ENCODE peak calls at places on chromosomes 13 and 19, in six cellular contexts. P is Peyer's patch, K is ovary, G is astrocyte, A is right atrium auricular region, W is heart left ventricle. Q is an unnamed sample.

GRCh38 chr19:19615086-19615485 is 3.4 kb downstream of the PBX4 start:
- DNase-seq in G (peak), A (no peak), W (no peak), P (no peak), K (no peak), Q (no peak)

GRCh38 chr19:19259741-19260140 is 13.4 kb downstream of the TM6SF2 start:
- DNase-seq in K (no peak), G (peak), P (no peak), W (no peak), A (no peak), Q (no peak)

GRCh38 chr19:662207-662961 is 630 bp downstream of the RNF126 start:
- DNase-seq in G (peak), P (peak), A (no peak), K (no peak), W (peak), Q (no peak)

GRCh38 chr19:18966304-18966703 is 25.3 kb upstream of the HOMER3 start:
- DNase-seq in A (no peak), G (no peak), P (no peak), W (no peak), K (no peak), Q (no peak)

GRCh38 chr13:71624641-71625040 is 242.4 kb downstream of the DACH1 start:
- DNase-seq in A (no peak), G (peak), W (no peak), P (no peak), K (no peak), Q (no peak)

GRCh38 chr13:29106651-29107050 is 286.5 kb downstream of the MTUS2 start:
- DNase-seq in P (no peak), G (no peak), W (no peak), K (no peak), A (no peak), Q (no peak)

GRCh38 chr19:55549500-55550320 is 4.4 kb upstream of the SBK3 start:
- DNase-seq in P (no peak), W (no peak), A (no peak), G (peak), K (no peak), Q (no peak)

GRCh38 chr19:45752639-45753038 is 16.4 kb downstream of the SIX5 start:
- DNase-seq in K (no peak), W (no peak), P (no peak), A (no peak), G (no peak), Q (no peak)

GRCh38 chr13:105814902-105815250 is 720.6 kb downstream of the EFNB2 start:
- DNase-seq in A (no peak), W (no peak), K (no peak), P (no peak), G (no peak), Q (no peak)

GRCh38 chr19:55408320-55408836 is 790 bp upstream of the UBE2S start:
- DNase-seq in W (no peak), P (no peak), K (no peak), A (no peak), G (no peak), Q (no peak)

GRCh38 chr19:47158879-47159509 is 28.4 kb downstream of the SAE1 start:
- DNase-seq in A (no peak), P (no peak), W (no peak), K (no peak), G (peak), Q (no peak)

GRCh38 chr13:63651394-63651793 is 2235.7 kb upstream of the PCDH20 start:
- DNase-seq in A (no peak), G (no peak), P (no peak), K (no peak), W (no peak), Q (no peak)

GRCh38 chr19:7833225-7834156 is 3.5 kb downstream of the EVI5L start:
- DNase-seq in A (peak), K (no peak), W (peak), G (peak), P (peak), Q (peak)

GRCh38 chr19:48635966-48636858 is 967 bp downstream of the DBP start:
- DNase-seq in W (peak), K (peak), A (no peak), P (no peak), G (no peak), Q (no peak)

GRCh38 chr19:50020481-50020880 is 4.7 kb downstream of the VRK3 start:
- DNase-seq in G (peak), W (no peak), A (no peak), P (no peak), K (no peak), Q (no peak)

GRCh38 chr13:50230365-50230978 is 215.2 kb downstream of the KCNRG start:
- DNase-seq in A (no peak), P (no peak), K (no peak), G (peak), W (no peak), Q (no peak)

GRCh38 chr19:15280915-15281683 is 48.9 kb upstream of the EPHX3 start:
- DNase-seq in P (peak), K (peak), A (peak), W (peak), G (peak), Q (peak)

GRCh38 chr19:56348289-56348877 is 33.7 kb upstream of the ZSCAN5A start:
- DNase-seq in K (no peak), G (no peak), W (no peak), P (no peak), A (no peak), Q (no peak)

GRCh38 chr13:99471231-99472202 is 29.8 kb upstream of the TM9SF2 start:
- DNase-seq in K (no peak), G (no peak), A (no peak), P (no peak), W (no peak), Q (no peak)

GRCh38 chr13:33051632-33052031 is 35.4 kb downstream of the KL start:
- DNase-seq in P (no peak), A (no peak), W (no peak), G (no peak), K (no peak), Q (no peak)

GRCh38 chr19:33714149-33714548 is 82.5 kb upstream of the KCTD15 start:
- DNase-seq in W (no peak), A (no peak), G (no peak), K (no peak), P (no peak), Q (no peak)

GRCh38 chr13:85806553-85807175 is 7.4 kb upstream of the SLITRK6 start:
- DNase-seq in G (peak), W (no peak), A (no peak), K (no peak), P (no peak), Q (no peak)

GRCh38 chr19:28213476-28214082 is 999.4 kb downstream of the UQCRFS1 start:
- DNase-seq in P (no peak), K (no peak), W (no peak), A (no peak), G (peak), Q (no peak)

GRCh38 chr13:66171821-66172220 is 1058.3 kb downstream of the PCDH9 start:
- DNase-seq in A (no peak), W (no peak), G (no peak), P (no peak), K (no peak), Q (no peak)

GRCh38 chr13:73290844-73291243 is 232.0 kb downstream of the KLF5 start:
- DNase-seq in P (no peak), A (no peak), K (no peak), G (no peak), W (no peak), Q (no peak)

GRCh38 chr13:21175656-21176194 is 627 bp downstream of the SKA3 start:
- DNase-seq in A (no peak), K (no peak), W (no peak), P (no peak), G (peak), Q (no peak)

GRCh38 chr19:29766100-29766499 is 45.7 kb upstream of the CCNE1 start:
- DNase-seq in A (no peak), P (no peak), K (no peak), W (no peak), G (no peak), Q (no peak)

GRCh38 chr19:33493401-33494275 is 28.0 kb downstream of the PEPD start:
- DNase-seq in K (no peak), P (no peak), A (no peak), G (no peak), W (no peak), Q (no peak)

DNA sequence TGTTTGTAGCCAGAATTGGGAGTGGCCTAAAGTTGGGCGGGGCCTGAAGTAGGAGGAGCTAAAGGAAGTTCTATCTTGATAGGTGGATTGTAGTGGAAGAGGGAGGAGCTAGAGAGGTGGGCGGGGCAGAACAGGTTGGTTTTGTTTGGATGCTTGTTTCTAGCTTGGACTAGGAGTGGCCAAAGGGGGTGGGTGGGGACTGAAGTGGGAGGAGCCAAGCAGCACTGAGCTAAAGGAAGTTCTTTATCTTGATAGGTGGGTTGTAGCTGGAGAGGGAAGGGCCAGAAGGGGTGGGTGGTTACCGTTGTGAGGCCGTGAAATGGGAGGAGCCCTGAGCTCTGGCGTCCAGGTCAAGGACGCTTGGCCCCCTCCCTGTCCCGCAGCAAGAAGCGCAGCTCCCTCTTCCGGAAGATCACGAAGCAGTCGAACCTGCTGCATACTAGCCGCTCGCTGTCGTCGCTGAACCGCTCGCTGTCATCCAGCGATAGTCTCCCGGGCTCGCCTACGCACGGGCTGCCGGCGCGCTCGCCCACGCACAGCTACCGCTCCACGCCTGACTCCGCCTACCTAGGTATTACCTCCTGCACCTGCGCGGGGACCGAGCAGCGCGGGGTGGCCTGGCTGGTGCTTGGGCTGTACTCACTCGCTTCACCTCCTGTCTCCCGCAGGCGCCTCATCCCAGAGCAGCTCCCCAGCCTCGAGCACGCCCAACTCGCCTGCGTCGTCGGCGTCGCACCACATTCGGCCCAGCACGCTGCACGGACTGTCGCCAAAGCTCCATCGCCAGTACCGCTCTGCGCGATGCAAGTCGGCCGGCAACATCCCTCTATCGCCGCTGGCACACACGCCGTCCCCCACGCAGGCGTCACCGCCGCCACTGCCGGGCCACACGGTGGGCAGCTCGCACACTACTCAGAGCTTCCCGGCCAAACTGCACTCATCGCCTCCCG is 8.0 kb downstream of the DNASE2 start:
- DNase-seq in W (no peak), G (no peak), A (no peak), P (peak), K (peak), Q (no peak)
- TF ChIP-seq CTCF in W (no peak), G (no peak), A (no peak), P (no peak), K (no peak), Q (no peak)

DNA sequence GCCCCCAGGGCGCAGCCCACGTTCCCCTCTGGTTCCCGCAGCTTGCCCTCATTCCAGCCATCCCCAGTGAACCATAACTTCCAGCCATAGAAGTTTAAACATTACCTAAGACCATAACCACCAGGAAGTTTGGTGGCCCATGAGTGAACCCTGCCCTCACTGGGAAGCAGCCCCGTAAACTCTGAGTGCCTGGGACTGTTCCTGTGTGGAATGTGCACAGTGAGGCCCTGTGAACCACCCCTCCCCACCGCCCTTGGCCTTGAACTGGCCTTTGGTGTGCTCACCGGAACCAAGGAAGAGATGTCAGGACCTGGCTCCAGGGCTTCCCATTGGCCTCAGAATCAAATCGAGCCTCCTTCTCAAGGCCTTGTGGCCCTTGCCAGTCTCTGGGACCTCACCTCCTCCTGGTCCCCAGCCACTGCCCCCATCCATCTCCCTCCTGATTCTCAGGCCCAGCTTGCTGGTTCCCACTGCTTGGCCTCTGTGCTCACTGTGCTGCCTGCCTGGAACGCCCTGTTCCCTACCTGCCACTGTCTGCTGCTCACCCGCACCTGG is 46.5 kb downstream of the DNM2 start:
- DNase-seq in G (no peak), P (peak), K (peak), W (no peak), A (no peak), Q (no peak)
- H3K27ac ChIP-seq in G (no peak), P (peak), K (no peak), W (no peak), A (peak), Q (peak)

GRCh38 chr19:3599776-3600183 is 6.9 kb downstream of the TBXA2R start:
- DNase-seq in P (no peak), K (no peak), W (no peak), A (no peak), G (no peak), Q (no peak)
- TF ChIP-seq CTCF in P (no peak), K (no peak), W (peak), A (no peak), G (peak), Q (no peak)

GRCh38 chr19:43126720-43127119 is 44.2 kb upstream of the PSG2 start:
- DNase-seq in A (no peak), W (no peak), P (no peak), G (no peak), K (no peak), Q (no peak)
- H3K27ac ChIP-seq in A (no peak), W (no peak), P (no peak), G (peak), K (no peak), Q (no peak)

GRCh38 chr19:16324064-16324383 is 602 bp upstream of the KLF2 start:
- DNase-seq in G (no peak), W (no peak), P (no peak), K (no peak), A (no peak), Q (no peak)

GRCh38 chr19:16326401-16327130 is 1.9 kb downstream of the KLF2 start:
- DNase-seq in G (no peak), K (no peak), W (peak), A (no peak), P (peak), Q (no peak)

GRCh38 chr19:16324384-16325160 is at the start of gene KLF2:
- DNase-seq in K (peak), A (peak), G (peak), P (peak), W (peak), Q (peak)

GRCh38 chr19:16325671-16326400 is 1.2 kb downstream of the KLF2 start:
- DNase-seq in A (no peak), K (peak), W (peak), G (no peak), P (peak), Q (no peak)

GRCh38 chr19:16325161-16325527 is 518 bp downstream of the KLF2 start:
- DNase-seq in W (peak), P (peak), K (peak), A (no peak), G (no peak), Q (peak)
- TF ChIP-seq CTCF in W (peak), P (no peak), K (peak), A (peak), G (no peak), Q (peak)

DNA sequence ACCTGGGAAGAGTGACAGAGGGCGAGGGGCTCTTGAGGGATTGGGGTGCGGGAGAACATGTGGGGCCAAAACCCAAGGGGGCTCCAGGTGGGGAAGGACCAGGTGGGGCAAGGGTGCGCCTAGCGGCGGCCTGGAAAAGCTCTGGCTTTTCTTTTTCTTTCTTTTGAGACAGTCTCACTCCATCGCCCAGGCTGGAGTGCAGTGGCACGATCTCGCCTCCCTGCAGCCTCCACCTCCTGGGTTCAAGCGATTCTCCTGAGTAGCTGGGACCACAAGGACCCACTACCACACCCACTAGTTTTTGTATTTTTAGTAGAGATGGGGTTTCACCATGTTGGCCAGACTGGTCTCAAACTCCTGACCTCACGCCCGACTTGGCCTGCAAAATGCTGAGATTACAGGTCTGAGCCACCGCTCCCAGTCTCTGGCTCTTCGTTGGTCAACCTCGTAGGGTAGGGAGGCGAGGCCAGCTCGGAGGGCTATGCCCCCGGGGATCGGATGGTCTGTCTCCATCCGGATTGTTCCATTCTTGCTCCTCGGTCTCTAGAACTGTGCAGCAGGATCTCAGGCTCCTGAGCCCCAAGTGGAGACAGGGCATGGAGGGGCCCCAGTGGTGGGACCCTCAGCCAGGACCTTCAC is 3.7 kb downstream of the GADD45B start:
- DNase-seq in K (no peak), A (peak), W (no peak), G (no peak), P (no peak), Q (no peak)
- H3K27ac ChIP-seq in K (no peak), A (peak), W (no peak), G (peak), P (peak), Q (no peak)